ENCODE peak calls at places on chromosomes 2 and 18, in eight cellular contexts. Z is kidney glomerular epithelial cell; R is effector memory CD8-positive, alpha-beta T cell; I is kidney epithelial cell; X is AG08396; K is glutamatergic neuron; T is GM12865; B is cardiac fibroblast. D is an unnamed sample.

GRCh38 chr2:47751856-47752414 is 31.0 kb upstream of the MSH6 start:
- DNase-seq in Z (no peak), R (peak), I (no peak), X (no peak), K (no peak), T (peak), B (no peak), D (no peak)

GRCh38 chr2:160652236-160652635 is 158.6 kb upstream of the RBMS1 start:
- DNase-seq in Z (no peak), R (peak), I (no peak), X (peak), K (no peak), T (peak), B (peak), D (no peak)

GRCh38 chr2:204015118-204015842 is 78.7 kb downstream of the ICOS start:
- DNase-seq in Z (no peak), R (no peak), I (no peak), X (no peak), K (no peak), T (no peak), B (no peak), D (no peak)

GRCh38 chr2:151777487-151777886 is 43.2 kb upstream of the NEB start:
- DNase-seq in Z (no peak), R (no peak), I (no peak), X (no peak), K (no peak), T (no peak), B (no peak), D (no peak)

GRCh38 chr2:240461471-240462072 is 26.1 kb downstream of the GPC1 start:
- DNase-seq in Z (no peak), R (no peak), I (no peak), X (no peak), K (no peak), T (no peak), B (no peak), D (peak)

GRCh38 chr18:70414315-70414714 is 125.5 kb downstream of the SOCS6 start:
- DNase-seq in Z (no peak), R (no peak), I (no peak), X (no peak), K (no peak), T (no peak), B (peak), D (no peak)

GRCh38 chr2:173054466-173054865 is 21.2 kb upstream of the MAP3K20 start:
- DNase-seq in Z (no peak), R (no peak), I (no peak), X (no peak), K (no peak), T (no peak), B (no peak), D (no peak)

GRCh38 chr2:153963247-153963646 is 91.5 kb downstream of the GALNT13 start:
- DNase-seq in Z (no peak), R (no peak), I (no peak), X (no peak), K (no peak), T (no peak), B (peak), D (no peak)

GRCh38 chr2:11026286-11026921 is 114.7 kb downstream of the KCNF1 start:
- DNase-seq in Z (no peak), R (no peak), I (no peak), X (no peak), K (no peak), T (no peak), B (no peak), D (no peak)

GRCh38 chr2:132797551-132797950 is 127.5 kb upstream of the LYPD1 start:
- DNase-seq in Z (peak), R (no peak), I (peak), X (peak), K (no peak), T (no peak), B (no peak), D (no peak)

GRCh38 chr2:216142540-216142939 is 33.4 kb downstream of the XRCC5 start:
- DNase-seq in Z (no peak), R (no peak), I (no peak), X (peak), K (no peak), T (peak), B (no peak), D (no peak)

GRCh38 chr2:30334738-30335426 is 103.5 kb downstream of the LBH start:
- DNase-seq in Z (no peak), R (no peak), I (no peak), X (no peak), K (no peak), T (peak), B (no peak), D (no peak)

GRCh38 chr2:129334696-129335095 is 644.8 kb upstream of the RAB6C start:
- DNase-seq in Z (no peak), R (no peak), I (no peak), X (no peak), K (no peak), T (no peak), B (no peak), D (no peak)

GRCh38 chr2:27078267-27079194 is at the start of gene EMILIN1:
- DNase-seq in Z (no peak), R (no peak), I (no peak), X (peak), K (peak), T (no peak), B (peak), D (peak)

GRCh38 chr18:68803371-68803770 is 5.5 kb downstream of the CCDC102B start:
- DNase-seq in Z (no peak), R (no peak), I (no peak), X (peak), K (no peak), T (no peak), B (peak), D (peak)

GRCh38 chr2:187842978-187843847 is 289.0 kb upstream of the TFPI start:
- DNase-seq in Z (peak), R (no peak), I (peak), X (peak), K (no peak), T (peak), B (peak), D (no peak)

GRCh38 chr2:216621292-216621691 is 11.9 kb upstream of the IGFBP2 start:
- DNase-seq in Z (no peak), R (no peak), I (no peak), X (no peak), K (no peak), T (no peak), B (no peak), D (no peak)

GRCh38 chr2:239146011-239146641 is 254.7 kb downstream of the HDAC4 start:
- DNase-seq in Z (no peak), R (no peak), I (no peak), X (no peak), K (peak), T (peak), B (no peak), D (peak)

GRCh38 chr2:54228945-54229344 is 27.1 kb downstream of the TSPYL6 start:
- DNase-seq in Z (no peak), R (no peak), I (no peak), X (no peak), K (no peak), T (no peak), B (peak), D (peak)

GRCh38 chr2:218202266-218202665 is 14.7 kb upstream of the ARPC2 start:
- DNase-seq in Z (no peak), R (no peak), I (no peak), X (no peak), K (no peak), T (no peak), B (peak), D (no peak)

GRCh38 chr2:205494856-205495255 is 187.4 kb upstream of the NRP2 start:
- DNase-seq in Z (no peak), R (no peak), I (no peak), X (no peak), K (no peak), T (no peak), B (no peak), D (no peak)

GRCh38 chr2:143717053-143717452 is 587.8 kb downstream of the ARHGAP15 start:
- DNase-seq in Z (no peak), R (no peak), I (no peak), X (peak), K (no peak), T (no peak), B (peak), D (no peak)

GRCh38 chr2:21251216-21251971 is 127.6 kb downstream of the TDRD15 start:
- DNase-seq in Z (no peak), R (no peak), I (no peak), X (no peak), K (no peak), T (no peak), B (no peak), D (no peak)

GRCh38 chr2:226601881-226602280 is 197.7 kb downstream of the IRS1 start:
- DNase-seq in Z (no peak), R (no peak), I (no peak), X (no peak), K (no peak), T (no peak), B (no peak), D (no peak)

GRCh38 chr2:109457366-109457765 is 156.4 kb downstream of the SEPTIN10 start:
- DNase-seq in Z (no peak), R (no peak), I (no peak), X (no peak), K (no peak), T (peak), B (no peak), D (peak)

GRCh38 chr2:99256677-99257076 is 1.2 kb upstream of the LYG2 start:
- DNase-seq in Z (peak), R (no peak), I (peak), X (no peak), K (no peak), T (no peak), B (no peak), D (no peak)

GRCh38 chr2:189208254-189208653 is 28.7 kb upstream of the COL5A2 start:
- DNase-seq in Z (no peak), R (no peak), I (no peak), X (no peak), K (no peak), T (no peak), B (no peak), D (no peak)